ENCODE peak calls at places on chromosomes 4 and X, in eight cellular contexts. S is Caki2; N is aorta; G is pons; Z is H4; B is EL; U is endodermal cell; J is activated naive CD4-positive, alpha-beta T cell treated with anti-CD3 and anti-CD28 coated beads, Interleukin-2, amount 50 U/mL, for 16 hours. R is an unnamed sample.

GRCh38 chr4:8176547-8177399 is 18.2 kb upstream of the ABLIM2 start:
- DNase-seq in S (peak; percentile 37), N (peak; percentile 71), G (peak; percentile 26), Z (peak; percentile 68), B (peak; percentile 58), U (peak; percentile 88), J (peak; percentile 38), R (no peak)

GRCh38 chrX:151082077-151082948 is 94.1 kb upstream of the GPR50 start:
- DNase-seq in S (peak; percentile 39), N (peak; percentile 70), G (peak; percentile 21), Z (peak; percentile 18), B (peak; percentile 51), U (peak; percentile 88), J (peak; percentile 62), R (peak; percentile 47)

GRCh38 chr4:10204401-10205058 is 87.9 kb upstream of the WDR1 start:
- DNase-seq in S (no peak), N (no peak), G (peak; percentile 0), Z (peak; percentile 1), B (peak; percentile 79), U (no peak), J (no peak), R (no peak)

GRCh38 chr4:166064706-166065105 is 191.7 kb downstream of the TLL1 start:
- DNase-seq in S (no peak), N (no peak), G (no peak), Z (no peak), B (peak; percentile 26), U (no peak), J (no peak), R (no peak)

GRCh38 chr4:54063737-54064316 is 578 bp downstream of the CHIC2 start:
- DNase-seq in S (peak; percentile 43), N (peak; percentile 65), G (peak; percentile 51), Z (no peak), B (peak; percentile 31), U (peak; percentile 72), J (peak; percentile 24), R (peak; percentile 58)

GRCh38 chr4:37245391-37245954 is 930 bp downstream of the NWD2 start:
- DNase-seq in S (no peak), N (no peak), G (no peak), Z (no peak), B (no peak), U (peak; percentile 66), J (no peak), R (peak; percentile 53)

GRCh38 chr4:109231331-109231730 is 71.1 kb downstream of the COL25A1 start:
- DNase-seq in S (no peak), N (no peak), G (no peak), Z (no peak), B (no peak), U (no peak), J (no peak), R (no peak)

GRCh38 chrX:102995316-102995715 is 58.2 kb downstream of the RAB40AL start:
- DNase-seq in S (no peak), N (no peak), G (no peak), Z (no peak), B (peak; percentile 35), U (no peak), J (no peak), R (no peak)